ENCODE peak calls at places on chromosomes 1 and 21, in seven cellular contexts. One of them, this sample, is unnamed.

GRCh38 chr1:9078035-9078948 is 8.9 kb upstream of the SLC2A5 start:
- DNase-seq in fibroblast of pulmonary artery: no peak
- DNase-seq in stomach: no peak
- DNase-seq in cardiac muscle cell: no peak
- DNase-seq in cardiac fibroblast: peak; percentile 66
- DNase-seq in GM06990: peak; percentile 46
- DNase-seq in SK-N-SH: no peak
- DNase-seq in this sample: peak; percentile 65

GRCh38 chr21:16211339-16212303 is 481.8 kb downstream of the USP25 start:
- DNase-seq in fibroblast of pulmonary artery: peak; percentile 21
- DNase-seq in stomach: no peak
- DNase-seq in cardiac muscle cell: peak; percentile 41
- DNase-seq in cardiac fibroblast: peak; percentile 30
- DNase-seq in GM06990: no peak
- DNase-seq in SK-N-SH: no peak
- DNase-seq in this sample: no peak

GRCh38 chr1:76336951-76337371 is 262.4 kb downstream of the ST6GALNAC3 start:
- DNase-seq in fibroblast of pulmonary artery: peak; percentile 98
- DNase-seq in stomach: no peak
- DNase-seq in cardiac muscle cell: peak; percentile 17
- DNase-seq in cardiac fibroblast: peak; percentile 73
- DNase-seq in GM06990: no peak
- DNase-seq in SK-N-SH: peak; percentile 78
- DNase-seq in this sample: peak; percentile 97

GRCh38 chr1:91091812-91092211 is 70.0 kb upstream of the ZNF644 start:
- DNase-seq in fibroblast of pulmonary artery: peak; percentile 7
- DNase-seq in stomach: peak; percentile 25
- DNase-seq in cardiac muscle cell: no peak
- DNase-seq in cardiac fibroblast: no peak
- DNase-seq in GM06990: no peak
- DNase-seq in SK-N-SH: no peak
- DNase-seq in this sample: no peak

GRCh38 chr1:180881806-180882509 is 30.7 kb upstream of the KIAA1614 start:
- DNase-seq in fibroblast of pulmonary artery: peak; percentile 69
- DNase-seq in stomach: no peak
- DNase-seq in cardiac muscle cell: peak; percentile 75
- DNase-seq in cardiac fibroblast: peak; percentile 66
- DNase-seq in GM06990: no peak
- DNase-seq in SK-N-SH: peak; percentile 65
- DNase-seq in this sample: peak; percentile 33

GRCh38 chr1:15027515-15027948 is 126.0 kb upstream of the TMEM51 start:
- DNase-seq in fibroblast of pulmonary artery: peak; percentile 53
- DNase-seq in stomach: peak; percentile 73
- DNase-seq in cardiac muscle cell: peak; percentile 60
- DNase-seq in cardiac fibroblast: peak; percentile 49
- DNase-seq in GM06990: no peak
- DNase-seq in SK-N-SH: peak; percentile 85
- DNase-seq in this sample: peak; percentile 50

GRCh38 chr1:15963968-15964648 is 11.8 kb downstream of the ZBTB17 start:
- DNase-seq in fibroblast of pulmonary artery: no peak
- DNase-seq in stomach: no peak
- DNase-seq in cardiac muscle cell: no peak
- DNase-seq in cardiac fibroblast: no peak
- DNase-seq in GM06990: peak; percentile 66
- DNase-seq in SK-N-SH: no peak
- DNase-seq in this sample: no peak

GRCh38 chr1:145962157-145963102 is 1.9 kb downstream of the ANKRD34A start:
- DNase-seq in fibroblast of pulmonary artery: no peak
- DNase-seq in stomach: no peak
- DNase-seq in cardiac muscle cell: no peak
- DNase-seq in cardiac fibroblast: no peak
- DNase-seq in GM06990: peak; percentile 37
- DNase-seq in SK-N-SH: peak; percentile 68
- DNase-seq in this sample: no peak

GRCh38 chr1:39435597-39435996 is 55.8 kb upstream of the BMP8A start:
- DNase-seq in fibroblast of pulmonary artery: no peak
- DNase-seq in stomach: no peak
- DNase-seq in cardiac muscle cell: no peak
- DNase-seq in cardiac fibroblast: no peak
- DNase-seq in GM06990: no peak
- DNase-seq in SK-N-SH: no peak
- DNase-seq in this sample: no peak

GRCh38 chr1:60903591-60903990 is 178.8 kb upstream of the NFIA start:
- DNase-seq in fibroblast of pulmonary artery: peak; percentile 12
- DNase-seq in stomach: no peak
- DNase-seq in cardiac muscle cell: no peak
- DNase-seq in cardiac fibroblast: no peak
- DNase-seq in GM06990: no peak
- DNase-seq in SK-N-SH: peak; percentile 46
- DNase-seq in this sample: peak; percentile 18

GRCh38 chr1:117838911-117839310 is 90.5 kb downstream of the GDAP2 start:
- DNase-seq in fibroblast of pulmonary artery: peak; percentile 60
- DNase-seq in stomach: no peak
- DNase-seq in cardiac muscle cell: no peak
- DNase-seq in cardiac fibroblast: peak; percentile 90
- DNase-seq in GM06990: no peak
- DNase-seq in SK-N-SH: no peak
- DNase-seq in this sample: no peak
- H3K4me3 ChIP-seq in fibroblast of pulmonary artery: no peak overlapping the region
- H3K4me3 ChIP-seq in stomach: no peak overlapping the region
- H3K4me3 ChIP-seq in cardiac muscle cell: no peak overlapping the region
- H3K4me3 ChIP-seq in cardiac fibroblast: no peak overlapping the region
- H3K4me3 ChIP-seq in GM06990: no peak overlapping the region
- H3K4me3 ChIP-seq in SK-N-SH: no peak overlapping the region
- H3K4me3 ChIP-seq in this sample: no peak overlapping the region

DNA sequence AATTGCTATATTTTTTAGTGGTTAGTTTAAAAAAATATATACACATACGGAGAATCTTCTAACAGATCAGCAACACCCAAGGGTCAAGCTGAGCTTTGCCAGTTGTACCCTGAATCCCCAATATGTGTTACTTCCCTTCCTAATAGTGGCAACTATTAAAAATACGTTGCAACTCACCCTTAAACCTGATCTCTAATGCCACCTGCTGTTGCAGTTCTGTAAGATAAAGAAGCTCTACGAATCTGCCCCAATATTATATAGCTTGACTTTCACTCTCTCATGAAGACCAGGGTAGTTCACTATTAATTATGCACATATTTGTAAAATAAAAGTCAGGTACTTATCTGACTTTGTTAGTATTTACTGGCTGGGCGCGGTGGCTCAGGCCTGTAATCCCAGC is 58.4 kb downstream of the ASH1L start:
- DNase-seq in fibroblast of pulmonary artery: peak; percentile 61
- DNase-seq in stomach: no peak
- DNase-seq in cardiac muscle cell: peak; percentile 27
- DNase-seq in cardiac fibroblast: peak; percentile 71
- DNase-seq in GM06990: peak; percentile 18
- DNase-seq in SK-N-SH: peak; percentile 50
- DNase-seq in this sample: no peak
- TF ChIP-seq CTCF in fibroblast of pulmonary artery: peak; percentile 43
- TF ChIP-seq CTCF in stomach: peak; percentile 32
- TF ChIP-seq CTCF in cardiac muscle cell: peak; percentile 41
- TF ChIP-seq CTCF in cardiac fibroblast: peak; percentile 45
- TF ChIP-seq CTCF in GM06990: peak; percentile 39
- TF ChIP-seq CTCF in SK-N-SH: peak; percentile 61
- TF ChIP-seq CTCF in this sample: peak; percentile 39

DNA sequence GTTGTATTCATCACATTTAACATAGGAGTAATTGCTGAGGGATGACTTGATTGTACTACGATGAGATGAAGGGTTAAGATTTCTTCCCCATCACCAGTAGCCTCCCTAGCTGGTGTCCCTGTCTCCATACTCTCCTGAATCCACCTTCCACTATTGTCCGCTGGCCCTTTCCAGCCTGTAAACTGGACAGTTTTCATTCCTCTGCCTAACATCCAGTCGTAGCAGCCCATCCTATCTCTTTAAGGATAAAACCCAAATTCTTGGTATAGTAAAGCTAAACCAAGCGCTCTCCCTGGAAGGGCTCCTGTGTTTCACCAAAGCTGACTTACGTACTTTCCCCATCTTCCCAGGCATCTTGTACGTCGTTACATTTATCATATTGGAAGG is 670 bp downstream of the COX20 start:
- DNase-seq in fibroblast of pulmonary artery: peak; percentile 41
- DNase-seq in stomach: no peak
- DNase-seq in cardiac muscle cell: no peak
- DNase-seq in cardiac fibroblast: peak; percentile 49
- DNase-seq in GM06990: no peak
- DNase-seq in SK-N-SH: peak; percentile 41
- DNase-seq in this sample: no peak
- H3K4me3 ChIP-seq in fibroblast of pulmonary artery: peak overlapping the region; percentile 62
- H3K4me3 ChIP-seq in stomach: peak overlapping the region; percentile 67
- H3K4me3 ChIP-seq in cardiac muscle cell: peak overlapping the region; percentile 57
- H3K4me3 ChIP-seq in cardiac fibroblast: peak overlapping the region; percentile 66
- H3K4me3 ChIP-seq in GM06990: peak overlapping the region; percentile 85
- H3K4me3 ChIP-seq in SK-N-SH: peak overlapping the region; percentile 83
- H3K4me3 ChIP-seq in this sample: peak overlapping the region; percentile 63

DNA sequence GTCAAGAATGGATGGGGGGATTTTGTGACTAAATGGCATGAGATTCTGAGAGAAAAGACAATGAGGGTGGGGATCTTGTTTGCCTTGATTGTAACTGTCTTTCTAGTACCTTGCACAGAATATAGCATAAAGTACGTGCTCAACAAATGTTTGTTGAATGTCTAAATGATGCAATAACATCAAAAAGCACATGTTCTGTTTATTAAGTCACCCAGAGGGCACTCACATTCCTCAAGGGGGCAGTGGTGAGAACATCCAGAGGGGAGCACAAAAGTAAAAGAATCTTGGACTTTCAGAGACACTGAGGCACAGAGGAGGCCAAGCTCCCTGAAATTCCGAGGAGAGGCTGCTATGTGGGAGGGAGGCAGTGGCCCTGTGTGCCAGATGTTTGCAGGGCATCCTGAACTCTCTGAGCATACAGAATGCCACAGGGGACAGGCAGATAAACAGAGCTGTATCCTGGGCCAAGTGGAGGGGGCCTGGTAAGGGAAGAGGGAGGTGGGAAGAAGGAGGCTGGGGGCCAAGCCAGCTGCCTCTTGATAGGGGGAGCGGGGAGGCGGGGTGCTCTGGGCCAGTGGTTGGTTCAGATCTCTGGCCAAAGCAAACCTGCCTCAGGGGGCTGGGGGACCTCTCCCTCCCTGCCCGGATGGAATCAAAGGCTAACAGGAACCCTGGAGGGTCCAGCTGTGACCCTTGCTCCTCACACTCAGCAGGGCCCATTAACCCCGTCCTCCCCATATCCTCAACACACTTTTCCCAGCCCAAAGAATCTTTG is 6.5 kb upstream of the ATP1A2 start:
- DNase-seq in fibroblast of pulmonary artery: peak; percentile 68
- DNase-seq in stomach: no peak
- DNase-seq in cardiac muscle cell: peak; percentile 63
- DNase-seq in cardiac fibroblast: peak; percentile 78
- DNase-seq in GM06990: no peak
- DNase-seq in SK-N-SH: peak; percentile 63
- DNase-seq in this sample: peak; percentile 31
- TF ChIP-seq CTCF in fibroblast of pulmonary artery: peak; percentile 68
- TF ChIP-seq CTCF in stomach: no peak
- TF ChIP-seq CTCF in cardiac muscle cell: peak; percentile 60
- TF ChIP-seq CTCF in cardiac fibroblast: peak; percentile 55
- TF ChIP-seq CTCF in GM06990: peak; percentile 70
- TF ChIP-seq CTCF in SK-N-SH: peak; percentile 64
- TF ChIP-seq CTCF in this sample: peak; percentile 72

DNA sequence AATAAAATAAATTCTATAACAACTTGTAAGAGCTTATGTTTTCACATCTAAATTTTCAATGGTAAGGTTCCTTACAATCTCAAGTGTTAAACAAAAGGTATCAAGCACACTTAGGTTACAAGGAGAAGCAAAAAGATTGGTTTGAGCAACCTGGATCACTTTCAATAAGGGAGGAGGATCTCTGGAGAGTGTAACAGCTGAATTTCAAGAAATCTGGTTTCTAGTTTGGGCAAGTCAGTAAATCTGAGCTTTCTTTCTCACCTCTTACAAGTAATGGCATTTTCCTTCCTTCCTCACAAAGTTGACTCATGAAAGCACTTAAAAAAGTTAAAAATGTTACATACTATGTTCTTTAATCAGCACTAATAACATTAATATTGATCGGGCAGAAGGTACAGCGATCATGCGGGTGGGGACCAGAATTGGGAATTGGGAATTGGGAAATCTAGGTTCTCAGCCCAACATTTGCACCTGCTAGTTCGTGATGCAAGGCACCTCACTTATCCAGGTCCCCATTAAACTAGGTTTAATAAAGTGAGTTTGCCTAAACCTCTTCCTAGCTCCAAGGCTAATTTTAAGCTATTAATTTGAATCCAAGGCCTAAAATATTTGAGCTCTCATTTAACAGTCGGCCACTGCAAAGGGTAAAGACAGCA is 3.1 kb downstream of the NUCKS1 start:
- DNase-seq in fibroblast of pulmonary artery: no peak
- DNase-seq in stomach: no peak
- DNase-seq in cardiac muscle cell: no peak
- DNase-seq in cardiac fibroblast: no peak
- DNase-seq in GM06990: no peak
- DNase-seq in SK-N-SH: no peak
- DNase-seq in this sample: no peak
- H3K4me3 ChIP-seq in fibroblast of pulmonary artery: peak overlapping the region; percentile 18
- H3K4me3 ChIP-seq in stomach: peak overlapping the region; percentile 17
- H3K4me3 ChIP-seq in cardiac muscle cell: peak overlapping the region; percentile 95
- H3K4me3 ChIP-seq in cardiac fibroblast: no peak overlapping the region
- H3K4me3 ChIP-seq in GM06990: peak overlapping the region; percentile 5
- H3K4me3 ChIP-seq in SK-N-SH: peak overlapping the region; percentile 91
- H3K4me3 ChIP-seq in this sample: peak overlapping the region; percentile 16

GRCh38 chr1:55716610-55717009 is 501.4 kb upstream of the USP24 start:
- DNase-seq in fibroblast of pulmonary artery: no peak
- DNase-seq in stomach: no peak
- DNase-seq in cardiac muscle cell: no peak
- DNase-seq in cardiac fibroblast: peak; percentile 46
- DNase-seq in GM06990: no peak
- DNase-seq in SK-N-SH: no peak
- DNase-seq in this sample: peak; percentile 40
- TF ChIP-seq CTCF in fibroblast of pulmonary artery: no peak
- TF ChIP-seq CTCF in stomach: no peak
- TF ChIP-seq CTCF in cardiac muscle cell: no peak
- TF ChIP-seq CTCF in cardiac fibroblast: no peak
- TF ChIP-seq CTCF in GM06990: no peak
- TF ChIP-seq CTCF in SK-N-SH: no peak
- TF ChIP-seq CTCF in this sample: no peak

DNA sequence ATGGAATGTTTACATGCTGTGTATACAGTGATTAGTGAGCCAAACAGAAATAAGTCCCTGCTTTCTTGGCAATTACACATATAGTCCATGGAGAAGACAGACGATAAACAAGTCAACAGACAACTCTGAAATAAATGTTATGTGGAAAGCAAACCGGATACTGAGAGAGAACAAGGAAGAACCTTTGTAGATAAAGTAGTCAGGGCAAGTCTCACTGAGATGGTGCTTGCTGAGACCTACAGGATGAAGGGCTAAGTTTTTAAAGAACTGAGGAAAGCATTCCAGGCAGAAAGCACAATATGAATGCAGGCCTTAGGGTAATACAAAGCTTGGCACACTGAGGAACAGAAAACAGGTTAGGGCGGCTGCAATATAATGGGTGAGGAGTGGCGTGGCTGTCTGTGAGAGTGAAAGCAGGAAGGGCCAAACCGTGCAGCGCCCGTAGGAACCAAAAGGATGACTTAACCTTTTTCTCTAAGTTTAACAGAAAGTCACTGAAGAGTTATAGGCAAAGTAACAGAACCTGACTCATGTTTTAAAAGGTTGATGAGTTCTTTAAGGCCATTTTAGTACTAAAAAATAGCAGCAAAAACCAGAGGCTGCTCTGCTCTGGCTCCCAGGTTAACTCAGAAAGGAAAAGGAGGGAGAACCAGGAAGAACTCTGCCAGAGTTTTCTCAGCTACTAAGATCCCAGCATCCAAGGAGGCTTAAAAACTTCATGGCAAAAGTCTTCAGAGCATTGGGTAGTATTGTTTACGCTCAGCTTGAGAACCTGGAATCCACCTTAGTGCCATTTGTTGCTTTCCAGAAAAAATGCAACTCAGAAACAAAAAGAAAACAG is 8.7 kb upstream of the TTF2 start:
- DNase-seq in fibroblast of pulmonary artery: peak; percentile 36
- DNase-seq in stomach: peak; percentile 56
- DNase-seq in cardiac muscle cell: no peak
- DNase-seq in cardiac fibroblast: peak; percentile 52
- DNase-seq in GM06990: no peak
- DNase-seq in SK-N-SH: no peak
- DNase-seq in this sample: no peak
- H3K4me3 ChIP-seq in fibroblast of pulmonary artery: no peak overlapping the region
- H3K4me3 ChIP-seq in stomach: peak overlapping the region; percentile 22
- H3K4me3 ChIP-seq in cardiac muscle cell: no peak overlapping the region
- H3K4me3 ChIP-seq in cardiac fibroblast: peak overlapping the region; percentile 7
- H3K4me3 ChIP-seq in GM06990: peak overlapping the region; percentile 25
- H3K4me3 ChIP-seq in SK-N-SH: no peak overlapping the region
- H3K4me3 ChIP-seq in this sample: no peak overlapping the region